ENCODE peak calls at places on chromosomes 11 and 22, in five cellular contexts. N, Q, F, Y and T are unnamed samples.

GRCh38 chr11:32881286-32881685 is 11.3 kb upstream of the QSER1 start:
- DNase-seq in N (no peak), Q (no peak), F (peak; percentile 56), Y (no peak), T (peak; percentile 78)

GRCh38 chr22:47066616-47066905 is 304.1 kb downstream of the TBC1D22A start:
- DNase-seq in N (no peak), Q (no peak), F (no peak), Y (no peak), T (no peak)

GRCh38 chr11:117462183-117462574 is 134.5 kb downstream of the CEP164 start:
- DNase-seq in N (no peak), Q (no peak), F (no peak), Y (no peak), T (no peak)

GRCh38 chr11:30255637-30256036 is 24.8 kb downstream of the FSHB start:
- DNase-seq in N (no peak), Q (no peak), F (no peak), Y (no peak), T (no peak)

GRCh38 chr11:31711137-31711536 is 100.0 kb downstream of the PAX6 start:
- DNase-seq in N (no peak), Q (no peak), F (peak; percentile 82), Y (no peak), T (peak; percentile 39)

GRCh38 chr11:11178671-11179070 is 174.4 kb downstream of the CSNK2A3 start:
- DNase-seq in N (no peak), Q (no peak), F (peak; percentile 44), Y (no peak), T (peak; percentile 18)

GRCh38 chr22:24937114-24937513 is 9.4 kb downstream of the LHFPL7 start:
- DNase-seq in N (no peak), Q (peak; percentile 32), F (peak; percentile 49), Y (peak; percentile 59), T (peak; percentile 16)

GRCh38 chr11:118265954-118266353 is 1.9 kb upstream of the MPZL2 start:
- DNase-seq in N (peak; percentile 71), Q (no peak), F (peak; percentile 31), Y (peak; percentile 49), T (peak; percentile 74)

GRCh38 chr11:122082203-122082602 is 33.8 kb downstream of the BLID start:
- DNase-seq in N (no peak), Q (no peak), F (no peak), Y (no peak), T (no peak)

GRCh38 chr22:40479887-40480538 is 109.6 kb downstream of the SGSM3 start:
- DNase-seq in N (no peak), Q (no peak), F (peak; percentile 44), Y (no peak), T (peak; percentile 60)

GRCh38 chr11:111591187-111591960 is 10.9 kb upstream of the SIK2 start:
- DNase-seq in N (no peak), Q (no peak), F (no peak), Y (no peak), T (no peak)

GRCh38 chr22:19233189-19233661 is 54.7 kb upstream of the SLC25A1 start:
- DNase-seq in N (no peak), Q (no peak), F (no peak), Y (no peak), T (no peak)

GRCh38 chr11:123235117-123235686 is 40.2 kb upstream of the CLMP start:
- DNase-seq in N (no peak), Q (peak; percentile 68), F (peak; percentile 50), Y (peak; percentile 41), T (no peak)

GRCh38 chr11:31690041-31690440 is 121.1 kb downstream of the PAX6 start:
- DNase-seq in N (no peak), Q (no peak), F (no peak), Y (peak; percentile 5), T (no peak)

GRCh38 chr22:46007848-46008261 is 30.9 kb upstream of the WNT7B start:
- DNase-seq in N (peak; percentile 50), Q (peak; percentile 92), F (no peak), Y (peak; percentile 44), T (peak; percentile 83)

GRCh38 chr22:33853200-33854097 is 66.8 kb downstream of the LARGE1 start:
- DNase-seq in N (peak; percentile 68), Q (peak; percentile 64), F (peak; percentile 2), Y (peak; percentile 6), T (peak; percentile 71)

GRCh38 chr11:111361082-111361801 is 17.8 kb downstream of the POU2AF1 start:
- DNase-seq in N (no peak), Q (peak; percentile 53), F (no peak), Y (no peak), T (peak; percentile 9)

GRCh38 chr11:96161271-96162089 is 181.5 kb downstream of the MAML2 start:
- DNase-seq in N (no peak), Q (no peak), F (peak; percentile 58), Y (no peak), T (no peak)

GRCh38 chr11:63841554-63841953 is 2.6 kb downstream of the MARK2 start:
- DNase-seq in N (peak; percentile 78), Q (no peak), F (peak; percentile 80), Y (peak; percentile 29), T (peak; percentile 71)

DNA sequence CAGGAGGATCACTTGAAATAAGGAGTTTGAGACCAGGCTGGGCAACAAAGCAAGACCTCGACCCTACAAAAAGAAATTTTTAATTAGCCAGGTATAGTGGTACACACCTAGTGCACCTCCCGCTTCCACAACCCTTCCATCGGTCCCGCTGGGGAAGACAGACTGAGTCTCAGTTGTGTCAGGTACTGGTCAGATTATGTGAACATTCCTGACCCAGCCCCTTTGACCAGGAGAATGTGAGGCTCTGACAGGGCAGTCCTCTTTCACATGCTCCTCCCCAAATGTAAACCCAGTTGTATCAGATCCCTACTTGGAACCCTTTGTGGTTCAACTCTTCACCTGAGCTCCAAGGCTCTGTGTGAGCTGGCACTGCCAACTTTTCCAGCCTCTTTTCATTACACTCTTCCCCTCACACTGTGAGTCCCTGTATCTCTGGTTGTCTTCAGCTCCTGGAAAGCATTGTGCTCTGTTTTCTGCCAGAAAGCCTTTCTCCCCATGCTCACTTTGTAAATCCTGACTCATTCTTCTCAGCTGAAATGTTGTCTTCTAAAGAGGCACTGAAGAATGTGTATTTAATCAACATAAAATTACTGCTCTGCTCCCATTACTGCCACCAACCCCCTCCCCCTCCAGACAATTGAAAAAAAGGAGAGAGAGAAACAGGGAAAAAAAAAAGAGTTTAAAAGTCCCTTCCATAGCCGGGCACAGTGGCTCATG is 2.1 kb upstream of the TTLL12 start:
- DNase-seq in N (no peak), Q (no peak), F (no peak), Y (no peak), T (no peak)
- H2AFZ ChIP-seq in N (no peak overlapping the region), Q (no peak overlapping the region), F (no peak overlapping the region), Y (no peak overlapping the region), T (no peak overlapping the region)

GRCh38 chr22:30646518-30647160 is 11.1 kb downstream of the SLC35E4 start:
- DNase-seq in N (no peak), Q (no peak), F (no peak), Y (no peak), T (no peak)
- H2AFZ ChIP-seq in N (no peak overlapping the region), Q (no peak overlapping the region), F (no peak overlapping the region), Y (no peak overlapping the region), T (no peak overlapping the region)

GRCh38 chr11:1784761-1785650 is 21.3 kb upstream of the CTSD start:
- DNase-seq in N (no peak), Q (no peak), F (no peak), Y (no peak), T (no peak)

GRCh38 chr11:1783725-1784529 is 20.2 kb upstream of the CTSD start:
- DNase-seq in N (peak; percentile 29), Q (no peak), F (no peak), Y (no peak), T (no peak)

GRCh38 chr11:1785749-1786261 is 22.1 kb upstream of the CTSD start:
- DNase-seq in N (no peak), Q (no peak), F (no peak), Y (no peak), T (no peak)

GRCh38 chr11:1782831-1783724 is 19.4 kb upstream of the CTSD start:
- DNase-seq in N (no peak), Q (peak; percentile 14), F (peak; percentile 56), Y (no peak), T (no peak)

DNA sequence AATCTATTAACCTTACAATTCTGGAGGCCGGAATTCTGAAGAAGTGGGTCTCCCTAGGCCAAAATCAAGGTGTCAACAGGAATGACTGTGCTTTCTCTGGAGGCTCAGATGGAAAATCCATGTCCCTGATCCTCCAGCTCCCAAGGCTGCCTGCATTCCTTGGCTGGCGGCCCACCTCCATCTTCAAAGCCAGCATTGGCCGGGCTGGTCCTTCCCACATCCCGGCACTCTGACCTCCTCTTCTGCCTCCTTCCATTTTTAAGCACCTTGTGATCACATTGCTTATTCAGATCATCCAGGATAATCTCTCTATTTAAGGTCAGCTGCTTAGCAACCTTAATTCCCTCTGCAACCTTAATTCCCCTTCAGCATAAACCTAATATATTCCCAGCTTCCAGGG is 22.7 kb upstream of the CTSD start:
- DNase-seq in N (no peak), Q (no peak), F (no peak), Y (no peak), T (no peak)
- H2AFZ ChIP-seq in N (no peak overlapping the region), Q (no peak overlapping the region), F (no peak overlapping the region), Y (no peak overlapping the region), T (no peak overlapping the region)

GRCh38 chr11:69817265-69818236 is 1.7 kb downstream of the FGF3 start:
- DNase-seq in N (peak; percentile 38), Q (peak; percentile 75), F (peak; percentile 26), Y (no peak), T (peak; percentile 17)
- H2AFZ ChIP-seq in N (peak overlapping the region; percentile 88), Q (no peak overlapping the region), F (peak overlapping the region; percentile 79), Y (no peak overlapping the region), T (peak overlapping the region; percentile 39)

DNA sequence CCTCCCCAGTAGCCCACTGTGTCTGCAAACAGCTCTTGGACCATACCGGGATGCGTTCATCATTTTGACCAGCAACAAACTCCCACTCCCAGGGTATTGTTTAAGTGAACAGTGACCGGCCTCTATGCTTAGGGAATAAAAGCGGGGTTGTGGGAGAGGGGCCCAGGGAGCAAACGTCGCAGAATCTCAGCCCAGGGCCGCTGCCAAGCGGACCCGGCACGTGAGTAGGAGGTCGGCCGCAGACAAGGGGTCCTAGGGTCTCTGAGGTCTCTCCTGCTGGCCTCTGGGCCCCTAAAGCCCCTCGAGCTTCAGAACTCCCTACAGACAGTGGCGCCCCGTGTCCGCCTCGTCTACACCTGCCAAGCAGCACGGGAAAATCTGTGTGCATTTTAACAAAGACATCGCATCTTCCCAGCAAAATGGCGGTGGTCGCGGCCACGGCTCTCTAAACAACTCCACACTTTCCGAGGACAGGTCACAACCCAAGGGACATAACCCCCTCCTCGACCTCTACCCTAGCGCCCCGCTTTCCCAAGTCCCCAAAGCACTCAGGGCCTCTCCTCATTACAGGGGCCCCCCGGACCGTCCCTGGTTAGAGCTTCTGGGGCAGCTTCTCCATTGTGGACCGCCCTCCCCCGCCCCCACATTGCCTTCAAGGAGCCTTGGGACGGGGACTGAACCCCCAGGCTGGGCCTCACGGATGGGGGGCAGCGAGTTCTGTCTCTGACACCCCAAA is 3.9 kb upstream of the GCAT start:
- DNase-seq in N (no peak), Q (no peak), F (no peak), Y (no peak), T (no peak)
- H2AFZ ChIP-seq in N (peak overlapping the region; percentile 46), Q (no peak overlapping the region), F (peak overlapping the region; percentile 34), Y (peak overlapping the region; percentile 27), T (peak overlapping the region; percentile 92)

DNA sequence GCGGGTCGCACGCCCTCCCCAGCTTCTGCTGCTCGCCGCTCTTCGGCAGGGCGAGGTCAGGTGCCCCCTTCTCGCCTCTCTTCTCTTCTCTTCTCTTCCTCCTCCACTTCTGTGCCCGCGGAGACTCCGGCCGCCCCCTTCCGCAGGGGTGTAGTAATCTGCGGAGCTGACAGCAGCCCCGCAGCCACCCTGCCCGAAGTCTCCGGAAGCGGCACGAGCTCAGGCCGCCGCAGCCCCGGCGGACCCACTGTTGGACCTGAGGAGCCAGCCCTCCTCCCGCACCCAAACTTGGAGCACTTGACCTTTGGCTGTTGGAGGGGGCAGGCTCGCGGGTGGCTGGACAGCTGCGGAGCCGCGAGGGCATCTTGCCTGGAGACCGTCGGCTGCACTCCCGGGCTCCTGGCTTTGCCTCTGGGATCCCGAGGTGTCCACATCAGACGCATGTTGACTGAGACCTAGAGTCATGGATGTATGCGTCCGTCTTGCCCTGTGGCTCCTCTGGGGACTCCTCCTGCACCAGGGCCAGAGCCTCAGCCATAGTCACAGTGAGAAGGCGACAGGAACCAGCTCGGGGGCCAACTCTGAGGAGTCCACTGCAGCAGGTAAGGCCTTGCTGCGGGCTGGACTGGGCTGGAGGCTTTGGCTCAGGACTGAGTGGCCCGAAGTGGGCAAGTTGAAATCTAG is 486 bp downstream of the STIM1 start:
- DNase-seq in N (peak; percentile 43), Q (no peak), F (peak; percentile 23), Y (peak; percentile 46), T (peak; percentile 50)
- H2AFZ ChIP-seq in N (peak overlapping the region; percentile 85), Q (peak overlapping the region; percentile 94), F (peak overlapping the region; percentile 95), Y (peak overlapping the region; percentile 88), T (peak overlapping the region; percentile 84)